ENCODE peak calls at places on chromosomes 1 and 21, in six cellular contexts. M is CD8-positive, alpha-beta memory T cell; X is amniotic stem cell; Y is activated gamma-delta T cell treated with Interleukin-2 at 50 U/mL for 16 hours; N is HFFc6; U is Daoy. J is an unnamed sample.

GRCh38 chr1:170556910-170557309 is 24.9 kb downstream of the GORAB start:
- DNase-seq in M (no peak), X (no peak), Y (no peak), N (peak), U (no peak), J (no peak)

GRCh38 chr21:34307991-34308532 is 55.7 kb upstream of the KCNE2 start:
- DNase-seq in M (no peak), X (no peak), Y (no peak), N (no peak), U (no peak), J (no peak)

GRCh38 chr1:9294440-9294773 is 1.7 kb downstream of the SPSB1 start:
- DNase-seq in M (no peak), X (peak), Y (no peak), N (peak), U (peak), J (peak)

GRCh38 chr1:35345439-35345981 is 77.0 kb downstream of the ZMYM4 start:
- DNase-seq in M (no peak), X (no peak), Y (no peak), N (no peak), U (no peak), J (no peak)

GRCh38 chr1:244450597-244451538 is 841 bp downstream of the ADSS2 start:
- DNase-seq in M (peak), X (no peak), Y (peak), N (peak), U (peak), J (peak)

GRCh38 chr1:247862756-247863155 is 5.8 kb downstream of the TRIM58 start:
- DNase-seq in M (no peak), X (no peak), Y (no peak), N (no peak), U (no peak), J (no peak)

GRCh38 chr1:207922554-207922953 is 11.6 kb upstream of the CD34 start:
- DNase-seq in M (no peak), X (no peak), Y (no peak), N (no peak), U (no peak), J (no peak)

GRCh38 chr1:173507205-173507846 is 30.2 kb downstream of the PRDX6 start:
- DNase-seq in M (no peak), X (peak), Y (no peak), N (peak), U (peak), J (no peak)

GRCh38 chr1:68973459-68974244 is 476.8 kb upstream of the DEPDC1 start:
- DNase-seq in M (no peak), X (no peak), Y (no peak), N (no peak), U (peak), J (no peak)

GRCh38 chr1:119675349-119676343 is 27.6 kb upstream of the ZNF697 start:
- DNase-seq in M (peak), X (peak), Y (peak), N (peak), U (peak), J (peak)

GRCh38 chr1:202951437-202951836 is 6.7 kb downstream of the ADIPOR1 start:
- DNase-seq in M (no peak), X (no peak), Y (no peak), N (no peak), U (no peak), J (no peak)

GRCh38 chr1:4564083-4564482 is 90.3 kb upstream of the AJAP1 start:
- DNase-seq in M (no peak), X (no peak), Y (no peak), N (no peak), U (no peak), J (no peak)

GRCh38 chr1:230306158-230306557 is 120.0 kb downstream of the PGBD5 start:
- DNase-seq in M (no peak), X (no peak), Y (no peak), N (no peak), U (no peak), J (peak)

GRCh38 chr1:53535846-53536245 is 76.6 kb downstream of the DMRTB1 start:
- DNase-seq in M (no peak), X (no peak), Y (no peak), N (no peak), U (no peak), J (no peak)